ENCODE peak calls at places on chromosomes 13 and 19, in six cellular contexts. One of them, this sample, is unnamed.

GRCh38 chr13:48231948-48232347 is 1.1 kb upstream of the ITM2B start:
- DNase-seq in ovary: no peak
- DNase-seq in IMR-90: no peak
- DNase-seq in foreskin fibroblast: no peak
- DNase-seq in uterus: no peak
- DNase-seq in astrocyte: no peak
- DNase-seq in this sample: no peak

GRCh38 chr13:51844862-51845573 is at the start of gene TMEM272:
- DNase-seq in foreskin fibroblast: no peak
- DNase-seq in astrocyte: no peak
- DNase-seq in uterus: peak
- DNase-seq in IMR-90: peak
- DNase-seq in ovary: peak
- DNase-seq in this sample: peak

GRCh38 chr13:71540098-71540497 is 326.9 kb downstream of the DACH1 start:
- DNase-seq in ovary: no peak
- DNase-seq in foreskin fibroblast: no peak
- DNase-seq in uterus: no peak
- DNase-seq in astrocyte: no peak
- DNase-seq in IMR-90: no peak
- DNase-seq in this sample: no peak

GRCh38 chr13:44237276-44237767 is 136.3 kb upstream of the SERP2 start:
- DNase-seq in foreskin fibroblast: peak
- DNase-seq in uterus: peak
- DNase-seq in astrocyte: peak
- DNase-seq in IMR-90: peak
- DNase-seq in ovary: peak
- DNase-seq in this sample: peak

GRCh38 chr13:41614671-41615519 is 157.5 kb downstream of the RGCC start:
- DNase-seq in foreskin fibroblast: peak
- DNase-seq in astrocyte: peak
- DNase-seq in IMR-90: peak
- DNase-seq in ovary: peak
- DNase-seq in uterus: peak
- DNase-seq in this sample: peak

GRCh38 chr19:19655051-19655594 is 8.4 kb downstream of the ATP13A1 start:
- DNase-seq in foreskin fibroblast: no peak
- DNase-seq in astrocyte: no peak
- DNase-seq in IMR-90: no peak
- DNase-seq in uterus: no peak
- DNase-seq in ovary: peak
- DNase-seq in this sample: no peak

GRCh38 chr19:662962-663681 is at the start of gene RNF126:
- DNase-seq in uterus: peak
- DNase-seq in ovary: peak
- DNase-seq in IMR-90: peak
- DNase-seq in astrocyte: peak
- DNase-seq in foreskin fibroblast: peak
- DNase-seq in this sample: peak

GRCh38 chr13:36965767-36966166 is 33.4 kb downstream of the ALG5 start:
- DNase-seq in astrocyte: peak
- DNase-seq in foreskin fibroblast: peak
- DNase-seq in ovary: no peak
- DNase-seq in IMR-90: peak
- DNase-seq in uterus: no peak
- DNase-seq in this sample: peak

GRCh38 chr13:48891586-48891985 is 84.1 kb upstream of the FNDC3A start:
- DNase-seq in uterus: no peak
- DNase-seq in ovary: no peak
- DNase-seq in foreskin fibroblast: peak
- DNase-seq in IMR-90: peak
- DNase-seq in astrocyte: peak
- DNase-seq in this sample: peak

GRCh38 chr13:40644838-40645620 is 21.4 kb downstream of the FOXO1 start:
- DNase-seq in IMR-90: no peak
- DNase-seq in uterus: no peak
- DNase-seq in astrocyte: no peak
- DNase-seq in foreskin fibroblast: no peak
- DNase-seq in ovary: no peak
- DNase-seq in this sample: no peak

GRCh38 chr19:30283556-30283955 is 88.6 kb upstream of the ZNF536 start:
- DNase-seq in foreskin fibroblast: no peak
- DNase-seq in ovary: no peak
- DNase-seq in IMR-90: no peak
- DNase-seq in astrocyte: no peak
- DNase-seq in uterus: no peak
- DNase-seq in this sample: no peak

GRCh38 chr19:15841875-15842569 is 26.6 kb upstream of the OR10H1 start:
- DNase-seq in ovary: no peak
- DNase-seq in astrocyte: no peak
- DNase-seq in IMR-90: no peak
- DNase-seq in uterus: no peak
- DNase-seq in foreskin fibroblast: no peak
- DNase-seq in this sample: no peak
- TF ChIP-seq CTCF in ovary: no peak
- TF ChIP-seq CTCF in astrocyte: no peak
- TF ChIP-seq CTCF in IMR-90: no peak
- TF ChIP-seq CTCF in uterus: no peak
- TF ChIP-seq CTCF in foreskin fibroblast: no peak
- TF ChIP-seq CTCF in this sample: no peak

DNA sequence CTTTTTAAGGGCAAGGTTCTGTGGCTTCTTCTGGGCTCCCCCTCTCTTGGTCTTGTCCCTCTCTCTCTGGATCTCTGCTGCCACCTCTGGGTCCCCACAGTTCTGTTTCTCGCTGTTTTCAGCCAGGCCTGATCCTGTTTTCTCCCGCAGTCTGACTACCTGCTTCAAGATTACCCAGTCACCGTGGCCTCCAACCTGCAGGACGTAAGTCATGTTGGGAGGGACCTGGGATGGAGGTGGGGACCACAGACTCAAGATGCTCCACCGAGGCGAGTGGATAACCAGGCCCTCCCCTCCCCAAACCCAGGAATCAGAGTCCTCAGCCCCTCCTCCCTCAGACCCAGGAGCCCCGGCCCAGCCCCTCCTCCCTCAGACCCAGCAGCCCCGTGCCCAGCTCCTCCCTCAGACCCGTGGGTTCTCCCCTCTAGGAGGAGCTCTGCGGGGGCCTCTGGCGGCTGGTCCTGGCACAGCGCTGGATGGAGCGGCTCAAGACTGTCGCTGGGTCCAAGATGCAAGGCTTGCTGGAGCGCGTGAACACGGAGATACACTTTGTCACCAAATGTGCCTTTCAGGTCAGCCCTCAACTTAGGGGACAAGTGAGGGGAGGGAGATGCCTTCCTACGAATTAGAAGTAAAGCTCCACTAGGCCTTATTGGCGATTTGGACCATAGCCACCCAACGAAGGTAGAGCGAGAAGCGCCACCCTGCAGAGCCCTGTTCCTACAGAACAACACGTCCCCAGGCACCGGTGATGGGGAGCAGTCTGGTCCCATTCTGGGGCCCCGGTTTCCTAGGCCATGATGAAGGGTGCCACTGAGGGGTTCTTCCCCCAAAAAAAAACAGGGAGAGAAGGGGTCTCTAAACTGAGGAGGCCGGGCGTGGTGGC is 2.2 kb downstream of the FLT3LG start:
- DNase-seq in uterus: no peak
- DNase-seq in ovary: peak
- DNase-seq in foreskin fibroblast: no peak
- DNase-seq in IMR-90: no peak
- DNase-seq in astrocyte: no peak
- DNase-seq in this sample: no peak
- TF ChIP-seq CTCF in uterus: no peak
- TF ChIP-seq CTCF in ovary: no peak
- TF ChIP-seq CTCF in foreskin fibroblast: peak
- TF ChIP-seq CTCF in IMR-90: peak
- TF ChIP-seq CTCF in astrocyte: peak
- TF ChIP-seq CTCF in this sample: peak

GRCh38 chr13:57633141-57633949 is 1.8 kb downstream of the PCDH17 start:
- DNase-seq in foreskin fibroblast: no peak
- DNase-seq in astrocyte: peak
- DNase-seq in uterus: peak
- DNase-seq in IMR-90: no peak
- DNase-seq in ovary: peak
- DNase-seq in this sample: peak
- TF ChIP-seq CTCF in foreskin fibroblast: no peak
- TF ChIP-seq CTCF in astrocyte: peak
- TF ChIP-seq CTCF in uterus: peak
- TF ChIP-seq CTCF in IMR-90: no peak
- TF ChIP-seq CTCF in ovary: no peak
- TF ChIP-seq CTCF in this sample: no peak

GRCh38 chr19:38869836-38870607 is 8.1 kb downstream of the RINL start:
- DNase-seq in foreskin fibroblast: peak
- DNase-seq in astrocyte: no peak
- DNase-seq in IMR-90: peak
- DNase-seq in uterus: peak
- DNase-seq in ovary: peak
- DNase-seq in this sample: peak
- TF ChIP-seq CTCF in foreskin fibroblast: peak
- TF ChIP-seq CTCF in astrocyte: peak
- TF ChIP-seq CTCF in IMR-90: peak
- TF ChIP-seq CTCF in uterus: peak
- TF ChIP-seq CTCF in ovary: peak
- TF ChIP-seq CTCF in this sample: peak

GRCh38 chr19:56080669-56081401 is 40.3 kb downstream of the ZNF787 start:
- DNase-seq in IMR-90: peak
- DNase-seq in uterus: peak
- DNase-seq in foreskin fibroblast: peak
- DNase-seq in astrocyte: peak
- DNase-seq in ovary: peak
- DNase-seq in this sample: peak
- TF ChIP-seq CTCF in IMR-90: peak
- TF ChIP-seq CTCF in uterus: peak
- TF ChIP-seq CTCF in foreskin fibroblast: peak
- TF ChIP-seq CTCF in astrocyte: peak
- TF ChIP-seq CTCF in ovary: no peak
- TF ChIP-seq CTCF in this sample: peak

GRCh38 chr19:1813837-1814217 is 1.8 kb upstream of the ATP8B3 start:
- DNase-seq in foreskin fibroblast: no peak
- DNase-seq in IMR-90: no peak
- DNase-seq in ovary: peak
- DNase-seq in uterus: no peak
- DNase-seq in astrocyte: no peak
- DNase-seq in this sample: no peak

GRCh38 chr19:1811942-1812425 is at the start of gene ATP8B3:
- DNase-seq in IMR-90: no peak
- DNase-seq in uterus: no peak
- DNase-seq in foreskin fibroblast: no peak
- DNase-seq in ovary: no peak
- DNase-seq in astrocyte: no peak
- DNase-seq in this sample: no peak

GRCh38 chr19:1812426-1813196 is 535 bp upstream of the ATP8B3 start:
- DNase-seq in foreskin fibroblast: peak
- DNase-seq in uterus: peak
- DNase-seq in astrocyte: peak
- DNase-seq in ovary: peak
- DNase-seq in IMR-90: peak
- DNase-seq in this sample: peak

GRCh38 chr19:1814391-1814790 is 2.3 kb upstream of the ATP8B3 start:
- DNase-seq in uterus: no peak
- DNase-seq in IMR-90: no peak
- DNase-seq in astrocyte: no peak
- DNase-seq in ovary: no peak
- DNase-seq in foreskin fibroblast: no peak
- DNase-seq in this sample: no peak

DNA sequence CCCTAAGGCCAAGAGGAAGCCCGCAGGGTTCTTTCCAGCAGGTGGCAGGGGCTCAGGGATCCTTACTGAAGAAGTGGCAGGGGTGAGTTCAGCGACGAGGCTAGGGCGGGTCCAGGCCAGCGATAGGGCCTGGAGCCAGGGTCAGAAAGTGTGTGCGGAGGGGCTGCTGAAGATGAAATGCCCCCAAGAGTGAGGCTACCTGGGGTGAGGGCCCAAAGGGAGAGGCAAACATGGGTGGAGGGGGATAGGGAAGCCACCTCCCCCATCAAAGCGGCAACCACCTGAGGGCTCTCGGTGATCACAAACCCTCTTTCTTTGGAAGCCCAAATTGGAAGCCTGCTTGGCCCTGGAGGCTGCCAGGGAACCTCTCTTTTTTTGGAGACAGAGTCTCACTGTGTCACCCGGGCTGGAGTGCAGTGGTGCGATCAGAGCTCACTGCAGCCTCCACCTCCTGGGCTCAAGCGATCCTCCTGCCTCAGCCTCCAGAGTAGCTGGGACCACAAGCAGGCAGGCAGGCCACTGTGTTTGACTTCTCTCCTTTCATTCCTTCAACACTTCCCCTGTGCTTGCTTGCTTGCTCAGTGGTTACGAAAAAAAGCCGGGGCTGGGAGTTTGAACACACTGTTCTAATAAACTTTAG is 1.2 kb upstream of the ATP8B3 start:
- DNase-seq in astrocyte: no peak
- DNase-seq in uterus: no peak
- DNase-seq in foreskin fibroblast: no peak
- DNase-seq in IMR-90: no peak
- DNase-seq in ovary: no peak
- DNase-seq in this sample: no peak
- TF ChIP-seq CTCF in astrocyte: no peak
- TF ChIP-seq CTCF in uterus: no peak
- TF ChIP-seq CTCF in foreskin fibroblast: no peak
- TF ChIP-seq CTCF in IMR-90: no peak
- TF ChIP-seq CTCF in ovary: no peak
- TF ChIP-seq CTCF in this sample: no peak

GRCh38 chr13:79062291-79062690 is 343.8 kb downstream of the RBM26 start:
- DNase-seq in uterus: no peak
- DNase-seq in IMR-90: no peak
- DNase-seq in foreskin fibroblast: no peak
- DNase-seq in ovary: no peak
- DNase-seq in astrocyte: no peak
- DNase-seq in this sample: no peak

GRCh38 chr13:79056706-79057105 is 349.3 kb downstream of the RBM26 start:
- DNase-seq in ovary: no peak
- DNase-seq in IMR-90: no peak
- DNase-seq in foreskin fibroblast: no peak
- DNase-seq in uterus: no peak
- DNase-seq in astrocyte: no peak
- DNase-seq in this sample: no peak

DNA sequence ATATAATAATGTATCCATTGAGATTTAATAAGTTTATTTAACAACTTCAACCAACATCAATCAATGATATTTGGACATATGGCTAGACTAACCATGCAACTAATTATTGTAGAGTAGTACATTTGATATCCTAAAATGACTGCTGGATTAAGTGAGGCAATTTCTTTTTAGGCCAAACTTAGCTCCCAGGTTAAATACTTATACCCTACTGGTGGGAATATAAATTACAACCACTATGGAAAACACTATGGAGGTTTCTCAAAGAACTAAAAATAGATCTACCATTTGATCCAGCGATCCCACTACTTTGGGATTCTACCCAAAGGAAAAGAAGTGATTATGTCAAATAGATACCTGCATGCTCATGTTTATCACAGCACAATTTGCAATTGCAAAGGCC is 345.8 kb downstream of the RBM26 start:
- DNase-seq in IMR-90: no peak
- DNase-seq in uterus: no peak
- DNase-seq in astrocyte: no peak
- DNase-seq in foreskin fibroblast: no peak
- DNase-seq in ovary: no peak
- DNase-seq in this sample: no peak
- TF ChIP-seq CTCF in IMR-90: no peak
- TF ChIP-seq CTCF in uterus: no peak
- TF ChIP-seq CTCF in astrocyte: no peak
- TF ChIP-seq CTCF in foreskin fibroblast: no peak
- TF ChIP-seq CTCF in ovary: no peak
- TF ChIP-seq CTCF in this sample: no peak

This sample was measured in fibroblast of lung.